ENCODE peak calls at places on chromosomes 12 and 14, in four cellular contexts. N is A549, O is uterus, C is endothelial cell of umbilical vein. G is an unnamed sample.

GRCh38 chr14:75522224-75522764 is at the start of gene BATF:
- DNase-seq in N (no peak), O (no peak), C (no peak), G (no peak)

GRCh38 chr12:132250707-132251106 is 78.7 kb downstream of the GALNT9 start:
- DNase-seq in N (no peak), O (no peak), C (no peak), G (no peak)

GRCh38 chr12:129190827-129191226 is 337.5 kb downstream of the GLT1D1 start:
- DNase-seq in N (no peak), O (no peak), C (no peak), G (peak; percentile 57)

GRCh38 chr12:47820631-47821345 is 1.1 kb upstream of the HDAC7 start:
- DNase-seq in N (peak; percentile 91), O (peak; percentile 96), C (peak; percentile 91), G (peak; percentile 92)

GRCh38 chr12:3041558-3042164 is 35.5 kb upstream of the TSPAN9 start:
- DNase-seq in N (peak; percentile 87), O (peak; percentile 55), C (peak; percentile 68), G (peak; percentile 87)

GRCh38 chr12:109277899-109278762 is 31.0 kb downstream of the FOXN4 start:
- DNase-seq in N (peak; percentile 66), O (peak; percentile 84), C (no peak), G (no peak)

GRCh38 chr12:79555006-79555925 is 135.5 kb downstream of the PAWR start:
- DNase-seq in N (peak; percentile 66), O (no peak), C (peak; percentile 79), G (peak; percentile 44)

GRCh38 chr12:1473418-1473817 is 121.0 kb downstream of the FBXL14 start:
- DNase-seq in N (no peak), O (no peak), C (peak; percentile 6), G (no peak)

GRCh38 chr12:356276-356988 is 32.7 kb downstream of the KDM5A start:
- DNase-seq in N (no peak), O (no peak), C (no peak), G (no peak)

GRCh38 chr12:19462441-19462840 is 23.1 kb downstream of the AEBP2 start:
- DNase-seq in N (no peak), O (no peak), C (peak; percentile 56), G (no peak)

GRCh38 chr12:2555487-2556082 is 239.2 kb upstream of the FKBP4 start:
- DNase-seq in N (no peak), O (no peak), C (no peak), G (peak; percentile 24)

GRCh38 chr12:10364839-10365681 is 24.8 kb downstream of the KLRK1 start:
- DNase-seq in N (peak; percentile 53), O (peak; percentile 83), C (peak; percentile 82), G (peak; percentile 94)

GRCh38 chr14:60686865-60687264 is 37.3 kb downstream of the SIX4 start:
- DNase-seq in N (no peak), O (no peak), C (no peak), G (no peak)

GRCh38 chr14:97723834-97724770 is 926.9 kb downstream of the VRK1 start:
- DNase-seq in N (peak; percentile 8), O (no peak), C (no peak), G (no peak)

GRCh38 chr14:66813636-66814035 is 305.7 kb downstream of the GPHN start:
- DNase-seq in N (no peak), O (no peak), C (no peak), G (no peak)

GRCh38 chr12:63764481-63764880 is 15.2 kb upstream of the RXYLT1 start:
- DNase-seq in N (no peak), O (no peak), C (no peak), G (peak; percentile 11)

GRCh38 chr14:93960108-93960475 is 16.3 kb downstream of the ASB2 start:
- DNase-seq in N (no peak), O (no peak), C (no peak), G (no peak)

GRCh38 chr12:78938341-78939084 is 73.9 kb downstream of the SYT1 start:
- DNase-seq in N (no peak), O (no peak), C (no peak), G (no peak)

GRCh38 chr12:101772019-101772774 is 32.9 kb upstream of the SYCP3 start:
- DNase-seq in N (no peak), O (no peak), C (no peak), G (no peak)

GRCh38 chr12:11635341-11635740 is 14.1 kb upstream of the ETV6 start:
- DNase-seq in N (no peak), O (no peak), C (no peak), G (no peak)

GRCh38 chr14:44803239-44803905 is 158.4 kb downstream of the KLHL28 start:
- DNase-seq in N (peak; percentile 60), O (no peak), C (peak; percentile 53), G (peak; percentile 76)

GRCh38 chr12:17609152-17609551 is 480.8 kb downstream of the RERGL start:
- DNase-seq in N (no peak), O (no peak), C (no peak), G (no peak)

GRCh38 chr14:67806228-67806627 is 10.2 kb downstream of the ZFYVE26 start:
- DNase-seq in N (no peak), O (no peak), C (no peak), G (no peak)

GRCh38 chr14:105192866-105193731 is 12.0 kb upstream of the NUDT14 start:
- DNase-seq in N (no peak), O (no peak), C (peak; percentile 89), G (no peak)

GRCh38 chr12:117134059-117134458 is 34.8 kb upstream of the TESC start:
- DNase-seq in N (no peak), O (no peak), C (peak; percentile 24), G (no peak)

GRCh38 chr12:29245246-29245645 is 96.2 kb downstream of the FAR2 start:
- DNase-seq in N (no peak), O (no peak), C (no peak), G (no peak)

GRCh38 chr12:3542911-3543310 is 51.9 kb downstream of the PRMT8 start:
- DNase-seq in N (no peak), O (no peak), C (no peak), G (no peak)

GRCh38 chr14:63964063-63964462 is 111.3 kb downstream of the SYNE2 start:
- DNase-seq in N (no peak), O (no peak), C (no peak), G (peak; percentile 21)

GRCh38 chr12:94841171-94841570 is 162.3 kb downstream of the NDUFA12 start:
- DNase-seq in N (no peak), O (no peak), C (no peak), G (no peak)

DNA sequence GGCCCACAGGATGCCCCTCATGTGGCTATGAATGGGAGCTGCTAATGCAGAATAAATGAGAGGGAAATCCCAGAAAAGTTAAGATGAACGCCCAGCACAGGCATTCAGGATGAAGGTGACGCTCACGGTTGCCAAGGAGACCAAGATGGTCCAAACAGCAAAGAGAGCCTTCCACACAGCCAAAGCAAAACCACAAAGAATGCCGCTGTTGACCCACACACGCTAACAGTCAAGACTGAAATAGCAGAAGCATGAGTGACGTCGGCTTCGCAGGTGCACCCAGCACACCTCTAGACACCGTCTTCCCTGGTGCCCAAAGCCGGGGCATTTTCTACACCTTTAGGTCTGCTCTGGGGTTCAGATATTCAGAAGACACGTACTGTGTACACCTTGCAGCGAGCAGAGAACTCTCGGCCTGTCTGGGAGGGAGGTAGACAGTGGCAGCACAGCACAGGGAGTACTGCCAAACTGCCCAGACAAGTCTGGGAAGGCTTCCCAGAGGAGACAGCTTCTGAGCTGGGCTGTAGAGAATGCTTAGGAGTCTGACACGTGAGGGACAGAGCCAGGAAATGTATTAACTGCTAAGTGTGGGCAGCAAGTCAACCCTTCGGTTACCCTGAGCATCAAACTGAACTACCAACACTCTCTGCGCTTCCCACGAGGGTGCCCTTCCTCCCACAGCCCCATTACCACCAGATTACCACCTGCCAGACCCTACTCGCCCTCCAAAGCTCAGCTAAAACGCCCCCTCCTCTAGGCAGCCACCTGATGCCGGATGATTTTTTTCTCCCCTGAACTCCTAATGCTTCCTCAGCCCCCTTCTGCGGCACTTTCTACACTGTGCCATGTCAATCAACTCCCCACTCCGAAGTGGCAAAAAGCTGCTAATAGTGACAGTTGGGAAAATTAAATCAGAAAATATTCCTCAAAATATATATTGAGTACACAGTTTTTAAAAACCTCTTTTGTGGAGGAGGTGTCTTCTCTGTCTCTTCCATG is 50.1 kb downstream of the CCDC88C start:
- DNase-seq in N (peak; percentile 22), O (no peak), C (peak; percentile 40), G (no peak)
- H3K4me3 ChIP-seq in N (no peak overlapping the region), O (no peak overlapping the region), C (no peak overlapping the region), G (no peak overlapping the region)

GRCh38 chr14:21205026-21205677 is 49.3 kb upstream of the OR5AU1 start:
- DNase-seq in N (no peak), O (no peak), C (no peak), G (no peak)
- H3K4me3 ChIP-seq in N (no peak overlapping the region), O (no peak overlapping the region), C (no peak overlapping the region), G (no peak overlapping the region)

GRCh38 chr14:37587881-37588666 is 7.0 kb downstream of the FOXA1 start:
- DNase-seq in N (peak; percentile 61), O (no peak), C (no peak), G (peak; percentile 80)

GRCh38 chr14:37588956-37589737 is 5.9 kb downstream of the FOXA1 start:
- DNase-seq in N (peak; percentile 52), O (no peak), C (no peak), G (peak; percentile 51)

GRCh38 chr14:37590096-37590809 is 4.8 kb downstream of the FOXA1 start:
- DNase-seq in N (no peak), O (no peak), C (no peak), G (no peak)

GRCh38 chr14:37587438-37587837 is 7.6 kb downstream of the FOXA1 start:
- DNase-seq in N (no peak), O (no peak), C (peak; percentile 55), G (no peak)

GRCh38 chr14:37588667-37588955 is 6.4 kb downstream of the FOXA1 start:
- DNase-seq in N (no peak), O (no peak), C (no peak), G (peak; percentile 62)
- H3K4me3 ChIP-seq in N (peak overlapping the region; percentile 60), O (no peak overlapping the region), C (no peak overlapping the region), G (peak overlapping the region; percentile 75)

GRCh38 chr14:103220982-103221641 is 97.9 kb downstream of the TNFAIP2 start:
- DNase-seq in N (no peak), O (no peak), C (no peak), G (no peak)

GRCh38 chr14:103216857-103217256 is 93.6 kb downstream of the TNFAIP2 start:
- DNase-seq in N (no peak), O (no peak), C (no peak), G (no peak)

GRCh38 chr14:103217538-103217937 is 94.3 kb downstream of the TNFAIP2 start:
- DNase-seq in N (no peak), O (no peak), C (no peak), G (no peak)

GRCh38 chr14:103221781-103222358 is 98.6 kb downstream of the TNFAIP2 start:
- DNase-seq in N (no peak), O (no peak), C (no peak), G (no peak)

DNA sequence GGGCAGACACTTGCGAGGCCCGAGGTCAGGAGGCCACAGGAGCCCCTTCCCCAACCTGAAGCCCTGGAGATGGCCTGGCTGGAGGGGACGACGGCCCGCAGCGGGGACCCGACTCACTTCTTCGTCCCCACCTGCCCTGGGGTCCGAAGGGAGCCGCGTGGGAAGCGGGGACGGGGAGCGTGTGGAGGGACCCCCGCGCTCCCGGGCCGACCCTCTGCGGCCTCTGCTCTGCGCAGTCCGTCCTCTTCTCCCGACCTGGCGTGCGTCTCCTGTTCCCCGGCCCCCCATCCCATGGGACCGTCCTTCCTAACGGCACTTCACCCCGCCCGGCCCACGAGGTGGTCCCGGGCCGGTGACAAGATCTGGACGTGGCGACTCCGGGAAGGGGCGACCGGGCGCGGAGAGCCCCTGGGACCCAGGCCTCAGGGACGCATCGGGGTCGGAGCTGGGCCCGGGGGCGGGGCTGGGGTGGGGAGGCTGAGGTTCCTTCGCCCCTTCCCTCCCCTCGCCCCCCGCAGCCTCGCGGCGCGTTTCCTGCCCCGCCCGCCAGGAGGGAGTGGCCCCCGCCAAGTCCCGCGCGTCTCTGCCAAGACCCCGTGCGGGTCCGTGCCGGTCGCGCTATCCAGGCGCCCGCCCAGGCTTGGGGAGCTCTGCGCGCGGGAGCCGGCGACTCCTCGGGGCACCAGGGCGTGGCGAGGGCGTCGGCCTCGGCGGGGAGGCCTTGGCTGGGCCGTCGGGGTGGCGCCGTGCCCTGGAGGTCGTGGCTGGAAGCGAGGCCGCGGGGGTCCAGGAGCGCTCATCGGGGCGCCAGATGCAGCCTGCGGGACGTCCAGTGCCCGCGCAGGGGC is 97.1 kb downstream of the TNFAIP2 start:
- DNase-seq in N (no peak), O (no peak), C (no peak), G (peak; percentile 60)
- H3K4me3 ChIP-seq in N (no peak overlapping the region), O (peak overlapping the region; percentile 36), C (no peak overlapping the region), G (peak overlapping the region; percentile 58)

G was measured in GM23338.